ENCODE peak calls at places on chromosomes 7 and 10, in five cellular contexts. Z is NCI-H1105 treated with DMSO at 0.1 percent for 48 hours, C is substantia nigra, H is NCI-H446 treated with DMSO at 0.1 percent for 48 hours, N is putamen. B is an unnamed sample.

GRCh38 chr7:71477441-71477840 is 345.5 kb downstream of the GALNT17 start:
- DNase-seq in C (no peak), Z (no peak), N (no peak), H (no peak), B (no peak)

GRCh38 chr10:62690703-62691102 is 113.8 kb upstream of the ADO start:
- DNase-seq in N (no peak), C (no peak), Z (no peak), H (no peak), B (no peak)

GRCh38 chr7:82726038-82726800 is 282.6 kb upstream of the CACNA2D1 start:
- DNase-seq in N (no peak), C (no peak), H (peak), Z (peak), B (no peak)

GRCh38 chr10:12350167-12350872 is 973 bp downstream of the CAMK1D start:
- DNase-seq in Z (peak), N (no peak), C (peak), H (no peak), B (peak)

GRCh38 chr7:127710635-127711034 is 58.6 kb downstream of the SND1 start:
- DNase-seq in C (no peak), H (no peak), Z (no peak), N (no peak), B (no peak)

GRCh38 chr7:107563072-107563760 is 504 bp downstream of the COG5 start:
- DNase-seq in H (no peak), Z (peak), C (no peak), N (no peak), B (no peak)

GRCh38 chr7:117119192-117119924 is 166.1 kb downstream of the ST7 start:
- DNase-seq in N (peak), Z (peak), C (peak), H (peak), B (peak)

GRCh38 chr7:77330169-77330882 is 85.8 kb downstream of the GSAP start:
- DNase-seq in H (no peak), Z (no peak), N (no peak), C (no peak), B (no peak)

GRCh38 chr10:112218960-112219359 is 35.4 kb upstream of the GPAM start:
- DNase-seq in N (no peak), H (no peak), C (no peak), Z (no peak), B (no peak)

GRCh38 chr10:74921744-74922143 is 95.3 kb downstream of the KAT6B start:
- DNase-seq in H (no peak), C (no peak), Z (no peak), N (no peak), B (no peak)